ENCODE peak calls at places on chromosomes 11 and 22, in nine cellular contexts. Z is K562, H is spleen, O is OCI-LY7, R is mammary epithelial cell, T is body of pancreas, K is A549, F is thoracic aorta, W is vagina. P is an unnamed sample.

GRCh38 chr11:121235057-121235456 is 57.5 kb upstream of the SC5D start:
- DNase-seq in Z (no peak), H (no peak), O (no peak), R (no peak), T (no peak), K (no peak), F (no peak), W (no peak), P (no peak)

GRCh38 chr11:69650081-69650831 is 9.3 kb downstream of the CCND1 start:
- DNase-seq in Z (no peak), H (peak; percentile 59), O (no peak), R (no peak), T (no peak), K (no peak), F (no peak), W (no peak), P (no peak)

GRCh38 chr11:133917921-133918605 is 38.7 kb downstream of the IGSF9B start:
- DNase-seq in Z (no peak), H (no peak), O (no peak), R (no peak), T (no peak), K (no peak), F (no peak), W (no peak), P (no peak)

GRCh38 chr11:67731583-67731982 is 57.2 kb upstream of the ALDH3B2 start:
- DNase-seq in Z (no peak), H (no peak), O (peak; percentile 17), R (no peak), T (no peak), K (peak; percentile 4), F (no peak), W (no peak), P (peak; percentile 0)

GRCh38 chr11:122202951-122203456 is 87.0 kb upstream of the BLID start:
- DNase-seq in Z (peak; percentile 16), H (peak; percentile 84), O (peak; percentile 30), R (peak; percentile 93), T (peak; percentile 61), K (peak; percentile 72), F (no peak), W (no peak), P (peak; percentile 81)

GRCh38 chr11:68840661-68841653 is 759 bp downstream of the CPT1A start:
- DNase-seq in Z (peak; percentile 54), H (peak; percentile 93), O (peak; percentile 22), R (no peak), T (peak; percentile 76), K (no peak), F (no peak), W (no peak), P (peak; percentile 45)

GRCh38 chr11:61163714-61164609 is 2.7 kb upstream of the VPS37C start:
- DNase-seq in Z (peak; percentile 87), H (no peak), O (no peak), R (no peak), T (no peak), K (no peak), F (no peak), W (no peak), P (no peak)

GRCh38 chr11:113906038-113906437 is 1.4 kb downstream of the HTR3B start:
- DNase-seq in Z (peak; percentile 23), H (no peak), O (no peak), R (no peak), T (peak; percentile 54), K (peak; percentile 10), F (no peak), W (no peak), P (no peak)

GRCh38 chr11:37788141-37788877 is 1190.3 kb upstream of the RAG2 start:
- DNase-seq in Z (no peak), H (no peak), O (no peak), R (peak; percentile 96), T (no peak), K (no peak), F (no peak), W (no peak), P (peak; percentile 13)

GRCh38 chr11:1234771-1235614 is 12.1 kb downstream of the MUC5B start:
- DNase-seq in Z (no peak), H (peak; percentile 67), O (no peak), R (no peak), T (peak; percentile 3), K (no peak), F (no peak), W (no peak), P (no peak)

GRCh38 chr22:19419464-19420178 is 11.9 kb downstream of the HIRA start:
- DNase-seq in Z (peak; percentile 96), H (no peak), O (peak; percentile 89), R (peak; percentile 2), T (no peak), K (no peak), F (no peak), W (no peak), P (no peak)

GRCh38 chr11:63888170-63889086 is 28.5 kb downstream of the RCOR2 start:
- DNase-seq in Z (peak; percentile 89), H (peak; percentile 92), O (peak; percentile 82), R (peak; percentile 87), T (peak; percentile 82), K (no peak), F (peak; percentile 16), W (no peak), P (peak; percentile 84)

GRCh38 chr11:117925198-117925925 is 3.8 kb downstream of the TMPRSS13 start:
- DNase-seq in Z (no peak), H (peak; percentile 64), O (no peak), R (no peak), T (no peak), K (no peak), F (no peak), W (no peak), P (no peak)

GRCh38 chr11:45361551-45361950 is 75.4 kb upstream of the SYT13 start:
- DNase-seq in Z (no peak), H (no peak), O (no peak), R (no peak), T (no peak), K (no peak), F (no peak), W (no peak), P (no peak)

GRCh38 chr11:45354976-45355705 is 69.0 kb upstream of the SYT13 start:
- DNase-seq in Z (peak; percentile 83), H (peak; percentile 91), O (peak; percentile 87), R (peak; percentile 30), T (peak; percentile 88), K (peak; percentile 48), F (peak; percentile 36), W (no peak), P (no peak)

DNA sequence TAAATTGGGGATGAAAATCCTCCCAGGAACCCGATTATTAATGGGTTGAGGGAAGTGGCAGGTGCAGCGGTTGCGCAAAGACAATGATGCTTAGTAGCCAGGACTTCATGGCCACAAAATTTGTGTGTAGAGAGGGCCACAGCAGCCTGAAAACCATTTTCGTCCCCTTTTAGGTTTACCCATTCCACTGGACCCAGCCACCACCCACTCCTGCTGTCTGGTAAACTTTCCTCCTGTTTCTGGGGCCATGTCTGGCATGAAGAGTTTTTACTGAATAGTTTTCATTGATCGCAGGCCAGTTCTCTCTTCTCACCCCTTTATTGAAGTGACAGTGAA is 69.5 kb upstream of the SYT13 start:
- DNase-seq in Z (no peak), H (no peak), O (no peak), R (no peak), T (no peak), K (no peak), F (no peak), W (no peak), P (no peak)
- H3K27ac ChIP-seq in Z (no peak overlapping the region), H (peak overlapping the region; percentile 66), O (no peak overlapping the region), R (no peak overlapping the region), T (no peak overlapping the region), K (peak overlapping the region; percentile 38), F (peak overlapping the region; percentile 57), W (peak overlapping the region; percentile 13), P (no peak overlapping the region)

GRCh38 chr11:12090761-12091261 is 19.6 kb upstream of the MICAL2 start:
- DNase-seq in Z (no peak), H (no peak), O (no peak), R (peak; percentile 97), T (peak; percentile 16), K (no peak), F (no peak), W (no peak), P (peak; percentile 92)
- H3K27ac ChIP-seq in Z (no peak overlapping the region), H (no peak overlapping the region), O (no peak overlapping the region), R (peak overlapping the region; percentile 100), T (no peak overlapping the region), K (peak overlapping the region; percentile 97), F (peak overlapping the region; percentile 99), W (no peak overlapping the region), P (peak overlapping the region; percentile 97)

DNA sequence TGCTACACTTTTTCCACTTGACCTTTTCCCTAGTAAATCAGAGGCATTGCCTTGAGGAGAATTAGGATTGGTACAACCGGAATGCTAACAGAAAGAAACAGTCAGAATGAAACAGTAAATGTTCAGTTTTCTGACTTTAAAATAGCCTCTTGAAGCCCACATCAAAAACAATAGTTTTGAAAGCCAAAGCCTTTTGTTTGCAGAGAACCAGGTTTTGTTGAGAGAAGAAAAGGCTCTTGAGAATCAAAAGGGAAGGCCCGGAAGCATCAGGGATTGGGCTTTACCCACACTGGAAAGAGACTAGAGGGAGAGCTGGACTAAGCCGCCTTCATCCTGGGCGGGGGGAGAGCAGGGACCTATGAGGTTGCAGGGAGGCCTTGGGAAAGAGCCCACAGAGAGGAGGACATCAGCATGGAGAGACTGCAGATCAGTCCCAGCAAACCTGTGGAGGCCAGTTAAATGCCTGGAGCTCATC is 12.4 kb downstream of the ADM start:
- DNase-seq in Z (no peak), H (no peak), O (peak; percentile 43), R (no peak), T (no peak), K (no peak), F (no peak), W (peak; percentile 78), P (no peak)
- H3K27ac ChIP-seq in Z (no peak overlapping the region), H (no peak overlapping the region), O (peak overlapping the region; percentile 94), R (no peak overlapping the region), T (no peak overlapping the region), K (no peak overlapping the region), F (peak overlapping the region; percentile 39), W (no peak overlapping the region), P (no peak overlapping the region)

DNA sequence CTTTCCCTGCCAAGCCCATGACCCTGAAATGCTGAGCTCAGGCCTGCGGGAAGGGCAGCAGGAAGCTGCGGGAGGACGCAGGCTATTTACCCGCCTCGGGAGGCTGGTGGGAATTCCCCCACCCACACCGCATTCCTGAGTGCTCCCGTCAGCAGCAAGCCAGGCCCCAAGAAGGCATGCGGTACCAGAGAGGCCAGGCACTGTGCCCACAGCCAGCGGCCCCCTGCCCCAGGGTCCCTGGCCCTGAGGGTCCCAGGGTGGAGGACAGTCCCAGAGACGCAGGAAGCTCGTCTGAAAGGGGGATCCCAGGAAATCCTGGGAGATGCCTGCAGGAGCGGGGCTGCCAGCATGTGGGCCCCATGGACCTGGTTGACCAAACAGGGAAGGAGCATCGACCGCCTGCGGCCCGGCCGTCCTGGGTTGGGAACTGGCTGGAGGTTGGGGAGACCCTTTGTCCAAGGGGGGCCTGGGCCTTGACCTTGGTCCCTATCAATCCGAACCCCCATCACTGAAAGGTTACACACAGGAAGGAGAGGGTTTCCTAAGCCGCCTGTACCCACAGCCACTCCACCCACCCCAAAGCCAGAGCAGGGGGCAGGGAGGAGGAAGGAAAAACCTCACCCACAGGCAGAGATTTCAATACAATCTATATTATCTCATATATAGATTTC is 17.0 kb downstream of the MAFF start:
- DNase-seq in Z (no peak), H (no peak), O (no peak), R (peak; percentile 96), T (peak; percentile 86), K (peak; percentile 59), F (peak; percentile 43), W (no peak), P (peak; percentile 71)
- H3K27ac ChIP-seq in Z (no peak overlapping the region), H (peak overlapping the region; percentile 68), O (no peak overlapping the region), R (peak overlapping the region; percentile 92), T (peak overlapping the region; percentile 85), K (peak overlapping the region; percentile 80), F (peak overlapping the region; percentile 95), W (peak overlapping the region; percentile 96), P (peak overlapping the region; percentile 99)